ENCODE peak calls at places on chromosome 5, in ten cellular contexts. Z is GM13976, Y is heart right ventricle, U is foreskin fibroblast, M is heart left ventricle, V is AG09309, J is neural crest cell, S is GM20000, P is transverse colon, O is Peyer's patch. F is an unnamed sample.

GRCh38 chr5:122415481-122416120 is 103.6 kb downstream of the SNCAIP start:
- DNase-seq in Z (peak; percentile 25), Y (peak; percentile 39), U (peak; percentile 54), M (no peak), V (peak; percentile 53), J (peak; percentile 47), S (peak; percentile 55), P (peak; percentile 53), O (peak; percentile 68), F (no peak)

GRCh38 chr5:27727254-27727653 is 688.9 kb upstream of the CDH9 start:
- DNase-seq in Z (no peak), Y (no peak), U (no peak), M (no peak), V (no peak), J (no peak), S (no peak), P (no peak), O (no peak), F (no peak)

GRCh38 chr5:177959315-177959714 is 36.7 kb downstream of the PROP1 start:
- DNase-seq in Z (no peak), Y (no peak), U (no peak), M (no peak), V (no peak), J (no peak), S (no peak), P (no peak), O (no peak), F (no peak)

GRCh38 chr5:139768802-139769465 is 26.7 kb upstream of the PSD2 start:
- DNase-seq in Z (no peak), Y (no peak), U (no peak), M (no peak), V (no peak), J (no peak), S (no peak), P (no peak), O (no peak), F (no peak)

GRCh38 chr5:181173027-181173419 is 25.6 kb downstream of the OR2V2 start:
- DNase-seq in Z (no peak), Y (no peak), U (no peak), M (peak; percentile 13), V (no peak), J (no peak), S (no peak), P (no peak), O (no peak), F (no peak)

GRCh38 chr5:113330533-113331200 is 104.1 kb downstream of the TSSK1B start:
- DNase-seq in Z (peak; percentile 37), Y (peak; percentile 34), U (no peak), M (no peak), V (peak; percentile 25), J (no peak), S (peak; percentile 39), P (no peak), O (no peak), F (no peak)

GRCh38 chr5:149959406-149960236 is 937 bp upstream of the SLC26A2 start:
- DNase-seq in Z (peak; percentile 67), Y (no peak), U (peak; percentile 31), M (no peak), V (peak; percentile 34), J (no peak), S (peak; percentile 63), P (no peak), O (no peak), F (no peak)

GRCh38 chr5:132094393-132095076 is 20.9 kb downstream of the CSF2 start:
- DNase-seq in Z (no peak), Y (no peak), U (peak; percentile 94), M (no peak), V (peak; percentile 79), J (no peak), S (no peak), P (no peak), O (no peak), F (no peak)

GRCh38 chr5:45376463-45376862 is 319.7 kb downstream of the HCN1 start:
- DNase-seq in Z (no peak), Y (no peak), U (peak; percentile 42), M (no peak), V (no peak), J (no peak), S (no peak), P (no peak), O (no peak), F (no peak)

GRCh38 chr5:51433052-51433710 is 49.9 kb downstream of the ISL1 start:
- DNase-seq in Z (no peak), Y (no peak), U (no peak), M (no peak), V (no peak), J (no peak), S (no peak), P (no peak), O (no peak), F (no peak)

GRCh38 chr5:14234204-14234603 is 91.1 kb downstream of the TRIO start:
- DNase-seq in Z (no peak), Y (no peak), U (no peak), M (no peak), V (no peak), J (no peak), S (no peak), P (no peak), O (no peak), F (no peak)

GRCh38 chr5:8906303-8906967 is 639.4 kb downstream of the SEMA5A start:
- DNase-seq in Z (no peak), Y (no peak), U (peak; percentile 49), M (no peak), V (peak; percentile 46), J (no peak), S (no peak), P (no peak), O (no peak), F (no peak)

GRCh38 chr5:8907168-8907868 is 638.6 kb downstream of the SEMA5A start:
- DNase-seq in Z (no peak), Y (no peak), U (peak; percentile 62), M (no peak), V (peak; percentile 62), J (no peak), S (no peak), P (no peak), O (no peak), F (no peak)

GRCh38 chr5:8912106-8912505 is 633.8 kb downstream of the SEMA5A start:
- DNase-seq in Z (no peak), Y (no peak), U (peak; percentile 50), M (no peak), V (no peak), J (no peak), S (no peak), P (no peak), O (no peak), F (no peak)

GRCh38 chr5:8905021-8905420 is 640.9 kb downstream of the SEMA5A start:
- DNase-seq in Z (no peak), Y (peak; percentile 9), U (peak; percentile 82), M (no peak), V (peak; percentile 27), J (no peak), S (no peak), P (peak; percentile 23), O (no peak), F (no peak)

GRCh38 chr5:8908055-8908683 is 637.7 kb downstream of the SEMA5A start:
- DNase-seq in Z (peak; percentile 8), Y (no peak), U (no peak), M (no peak), V (no peak), J (peak; percentile 55), S (peak; percentile 39), P (peak; percentile 26), O (peak; percentile 49), F (no peak)
- TF ChIP-seq CTCF in Z (peak; percentile 48), Y (peak; percentile 60), U (peak; percentile 80), M (peak; percentile 36), V (peak; percentile 74), J (peak; percentile 77), S (peak; percentile 56), P (peak; percentile 67), O (no peak), F (peak; percentile 86)

DNA sequence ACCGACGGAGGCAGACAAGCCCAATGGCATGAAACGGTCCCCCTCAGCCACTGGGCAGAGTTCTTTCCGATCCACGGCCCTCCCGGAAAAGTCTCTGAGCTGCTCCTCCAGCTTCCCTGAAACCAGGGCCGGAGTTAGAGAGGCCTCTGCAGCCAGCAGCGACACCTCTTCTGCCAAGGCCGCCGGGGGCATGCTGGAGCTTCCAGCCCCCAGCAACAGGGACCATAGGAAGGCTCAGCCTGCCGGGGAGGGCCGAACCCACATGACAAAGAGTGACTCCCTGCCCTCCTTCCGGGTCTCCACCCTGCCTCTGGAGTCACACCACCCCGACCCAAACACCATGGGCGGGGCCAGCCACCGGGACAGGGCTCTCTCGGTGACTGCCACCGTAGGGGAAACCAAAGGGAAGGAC is 30.1 kb downstream of the CD180 start:
- DNase-seq in Z (peak; percentile 51), Y (peak; percentile 50), U (no peak), M (peak; percentile 84), V (no peak), J (no peak), S (peak; percentile 40), P (peak; percentile 70), O (peak; percentile 87), F (no peak)
- TF ChIP-seq CTCF in Z (peak; percentile 5), Y (no peak), U (no peak), M (no peak), V (no peak), J (no peak), S (no peak), P (no peak), O (no peak), F (no peak)

DNA sequence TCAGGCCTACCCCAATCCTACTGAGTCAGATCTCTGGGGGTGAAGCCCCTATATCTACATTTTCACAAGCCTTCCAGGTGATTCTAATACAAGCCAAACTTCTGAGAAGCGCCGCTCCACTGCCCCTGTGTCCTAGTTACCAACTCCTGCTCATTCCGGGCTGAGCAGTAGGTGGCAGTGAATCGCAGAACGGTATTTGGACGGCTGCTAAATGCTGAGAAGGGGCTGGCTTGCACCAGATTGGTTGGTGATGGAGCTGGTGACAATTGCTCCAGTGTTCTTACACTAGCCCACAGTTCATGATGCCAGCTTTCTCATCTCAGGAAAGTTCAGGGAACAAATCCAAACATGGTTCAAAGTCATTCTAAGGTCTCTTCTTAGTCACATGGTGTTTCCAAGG is 31.1 kb upstream of the FGF1 start:
- DNase-seq in Z (peak; percentile 33), Y (peak; percentile 62), U (no peak), M (no peak), V (no peak), J (peak; percentile 56), S (peak; percentile 29), P (peak; percentile 22), O (peak; percentile 65), F (no peak)
- TF ChIP-seq CTCF in Z (peak; percentile 32), Y (no peak), U (peak; percentile 59), M (peak; percentile 21), V (peak; percentile 76), J (peak; percentile 63), S (peak; percentile 48), P (no peak), O (no peak), F (peak; percentile 71)

DNA sequence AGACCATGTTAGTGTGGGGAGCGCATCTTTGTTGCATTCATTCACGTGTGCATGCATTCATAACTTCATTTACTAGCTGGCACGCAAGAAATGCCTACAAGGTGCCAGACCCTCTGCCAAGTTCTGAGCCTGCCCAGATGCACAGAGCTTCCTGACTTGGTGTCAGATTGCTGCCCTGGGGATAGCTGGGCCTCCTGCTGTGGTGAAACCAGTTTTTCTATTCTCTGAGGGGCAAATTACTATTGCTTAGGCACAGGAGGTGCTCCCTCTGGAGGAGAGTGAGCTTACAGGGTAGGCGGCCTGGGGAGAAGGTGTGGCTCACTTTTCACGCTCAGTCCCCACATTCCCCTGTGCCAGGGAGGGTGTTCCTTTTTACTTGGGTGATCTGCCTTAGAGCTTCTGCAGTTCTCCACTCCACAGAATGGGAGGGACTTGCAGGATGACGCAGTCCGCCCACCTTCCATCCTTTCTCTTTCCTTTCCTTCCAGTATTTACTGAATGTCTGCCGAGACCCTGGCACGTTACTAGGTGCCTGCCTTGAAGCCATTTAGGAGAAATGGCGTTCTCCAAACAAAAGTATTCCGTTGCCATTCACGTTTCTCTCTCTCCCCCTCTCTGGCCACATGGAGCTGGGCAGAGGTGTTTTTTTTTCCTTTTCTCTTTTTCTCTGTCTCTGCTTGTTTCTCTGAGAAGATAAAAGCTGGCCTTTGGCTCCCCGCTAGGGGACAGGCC is 27.9 kb upstream of the CTNNA1 start:
- DNase-seq in Z (no peak), Y (peak; percentile 57), U (peak; percentile 63), M (no peak), V (peak; percentile 39), J (peak; percentile 9), S (no peak), P (peak; percentile 14), O (no peak), F (peak; percentile 73)
- TF ChIP-seq CTCF in Z (no peak), Y (peak; percentile 29), U (no peak), M (peak; percentile 15), V (peak; percentile 62), J (no peak), S (no peak), P (no peak), O (no peak), F (peak; percentile 32)